ENCODE peak calls at places on chromosomes 16 and 17, in five cellular contexts. O is prostate gland, E is IMR-90, Z is stomach, J is body of pancreas. G is an unnamed sample.

GRCh38 chr17:78558181-78558850 is 18.9 kb downstream of the DNAH17 start:
- DNase-seq in J (no peak), Z (no peak), O (no peak), E (no peak), G (no peak)

GRCh38 chr17:57649731-57650484 is 95.2 kb downstream of the CCDC182 start:
- DNase-seq in J (no peak), Z (no peak), O (no peak), E (peak; percentile 66), G (no peak)

GRCh38 chr17:77800832-77801231 is 157.7 kb upstream of the TNRC6C start:
- DNase-seq in J (no peak), E (no peak), Z (no peak), O (no peak), G (peak; percentile 34)

GRCh38 chr16:76193851-76194620 is 83.2 kb upstream of the CNTNAP4 start:
- DNase-seq in E (no peak), O (no peak), J (no peak), Z (no peak), G (no peak)

GRCh38 chr16:85329999-85330693 is 217.9 kb upstream of the CIBAR2 start:
- DNase-seq in J (no peak), E (no peak), O (no peak), Z (no peak), G (no peak)

GRCh38 chr17:56793947-56794346 is 39.8 kb downstream of the C17orf67 start:
- DNase-seq in O (no peak), J (no peak), E (no peak), Z (no peak), G (no peak)

GRCh38 chr17:17800504-17801021 is 36.2 kb downstream of the SREBF1 start:
- DNase-seq in E (no peak), O (no peak), Z (no peak), J (no peak), G (no peak)

GRCh38 chr16:69823831-69824563 is 61.9 kb downstream of the WWP2 start:
- DNase-seq in O (no peak), E (no peak), Z (peak; percentile 69), J (peak; percentile 86), G (peak; percentile 85)

GRCh38 chr17:78330570-78331224 is 29.2 kb downstream of the SOCS3 start:
- DNase-seq in E (no peak), O (no peak), Z (no peak), J (no peak), G (no peak)

GRCh38 chr17:39114744-39115534 is 36.5 kb downstream of the PLXDC1 start:
- DNase-seq in O (no peak), J (peak; percentile 19), E (peak; percentile 62), Z (no peak), G (peak; percentile 74)

GRCh38 chr17:56717471-56717870 is 116.2 kb downstream of the C17orf67 start:
- DNase-seq in Z (no peak), O (no peak), E (no peak), J (no peak), G (no peak)

GRCh38 chr16:81710596-81710995 is 68.5 kb upstream of the PLCG2 start:
- DNase-seq in J (no peak), E (no peak), Z (no peak), O (no peak), G (no peak)

GRCh38 chr17:376936-377863 is 24.6 kb upstream of the RPH3AL start:
- DNase-seq in E (peak; percentile 14), Z (no peak), O (no peak), J (peak; percentile 94), G (no peak)

GRCh38 chr16:23298290-23298689 is 3.8 kb upstream of the SCNN1B start:
- DNase-seq in E (no peak), O (no peak), Z (no peak), J (no peak), G (no peak)

GRCh38 chr16:74709477-74709877 is 8.8 kb upstream of the MLKL start:
- DNase-seq in E (peak; percentile 72), O (peak; percentile 73), Z (peak; percentile 88), J (peak; percentile 86), G (peak; percentile 85)

GRCh38 chr17:73711184-73711583 is 66.9 kb upstream of the SDK2 start:
- DNase-seq in E (no peak), Z (no peak), J (no peak), O (no peak), G (peak; percentile 0)

GRCh38 chr16:77679901-77680300 is 42.4 kb upstream of the NUDT7 start:
- DNase-seq in Z (no peak), J (no peak), O (no peak), E (no peak), G (no peak)

GRCh38 chr17:17702370-17702769 is 21.1 kb downstream of the RAI1 start:
- DNase-seq in Z (no peak), J (peak; percentile 36), O (no peak), E (no peak), G (no peak)

GRCh38 chr17:2694381-2695242 is 17.0 kb downstream of the CLUH start:
- DNase-seq in E (no peak), J (no peak), O (no peak), Z (peak; percentile 25), G (peak; percentile 61)

DNA sequence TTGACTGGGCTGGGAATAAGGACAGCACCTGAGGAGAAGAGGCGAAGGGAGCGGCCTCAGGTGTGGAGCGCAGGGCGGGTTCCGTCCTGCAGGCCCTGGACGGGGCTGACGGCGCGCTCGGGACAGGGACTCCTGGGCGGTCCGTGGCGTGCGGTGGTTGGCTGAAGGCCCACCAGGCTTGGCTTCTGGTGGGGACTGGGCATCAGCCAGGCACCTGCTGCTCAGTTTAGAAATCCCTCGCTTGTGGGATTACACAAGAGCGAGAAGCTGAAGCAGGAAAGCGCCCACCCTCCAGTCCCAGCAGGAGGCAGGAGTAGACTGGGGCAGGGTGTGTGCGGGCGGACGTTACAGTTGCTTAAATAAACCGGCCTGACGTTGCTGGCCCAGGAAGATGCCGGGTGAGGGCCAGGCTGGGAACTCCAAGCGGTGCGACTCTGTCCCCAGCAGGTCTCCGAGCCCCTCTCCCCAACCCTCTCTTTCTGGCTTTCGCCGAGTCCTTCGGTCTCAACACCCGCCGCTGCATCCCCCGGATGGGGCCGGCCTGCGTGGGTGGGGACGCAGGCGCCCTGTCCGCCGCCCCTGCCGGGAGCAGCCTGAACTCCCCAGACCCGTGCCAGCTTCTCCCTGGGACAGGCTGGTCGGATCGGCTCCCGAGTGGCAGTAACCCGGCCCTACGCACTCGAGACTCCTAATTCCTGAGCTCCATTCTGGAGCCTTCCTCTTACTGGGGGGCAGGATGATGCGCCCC is 639 bp downstream of the MIF4GD start:
- DNase-seq in Z (peak; percentile 66), O (peak; percentile 60), J (peak; percentile 83), E (peak; percentile 76), G (peak; percentile 88)
- TF ChIP-seq POLR2A in Z (no peak), O (no peak), J (peak; percentile 82), E (peak; percentile 79), G (peak; percentile 9)

GRCh38 chr16:73068546-73069401 is 20.8 kb upstream of the ZFHX3 start:
- DNase-seq in J (peak; percentile 57), E (peak; percentile 99), O (no peak), Z (no peak), G (peak; percentile 93)

GRCh38 chr16:73066321-73066926 is 18.5 kb upstream of the ZFHX3 start:
- DNase-seq in E (no peak), J (no peak), Z (no peak), O (no peak), G (no peak)

GRCh38 chr16:73069581-73070262 is 21.8 kb upstream of the ZFHX3 start:
- DNase-seq in J (no peak), Z (no peak), O (no peak), E (no peak), G (peak; percentile 40)

GRCh38 chr16:73066927-73067670 is 19.2 kb upstream of the ZFHX3 start:
- DNase-seq in Z (no peak), O (no peak), J (no peak), E (peak; percentile 75), G (peak; percentile 70)

GRCh38 chr16:73067671-73068545 is 20.0 kb upstream of the ZFHX3 start:
- DNase-seq in J (no peak), E (no peak), O (no peak), Z (no peak), G (peak; percentile 58)
- H3K27ac ChIP-seq in J (peak overlapping the region; percentile 78), E (peak overlapping the region; percentile 68), O (peak overlapping the region; percentile 79), Z (peak overlapping the region; percentile 86), G (peak overlapping the region; percentile 88)

DNA sequence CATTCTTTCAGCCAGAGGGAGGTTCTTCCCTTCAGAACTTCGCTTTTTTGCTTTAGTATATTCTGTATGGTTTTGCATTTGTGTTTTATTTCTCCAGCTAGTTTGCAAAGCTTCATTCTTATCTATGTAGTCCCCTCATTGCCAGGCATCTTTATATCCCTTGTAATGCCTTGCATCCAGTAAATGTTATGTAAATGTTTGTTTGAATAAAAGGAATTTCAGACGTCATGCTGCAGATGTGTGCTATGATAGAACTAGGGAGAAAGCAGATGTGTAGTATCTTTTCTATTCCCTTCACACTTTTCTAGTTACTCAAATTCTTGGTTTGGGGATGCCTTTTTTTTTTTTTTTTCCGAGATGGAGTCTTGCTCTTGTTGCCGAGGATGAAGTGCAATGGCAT is 62.6 kb upstream of the RASL10B start:
- DNase-seq in J (no peak), E (peak; percentile 57), O (no peak), Z (no peak), G (no peak)
- H3K27me3 ChIP-seq in J (no peaks in the 10 kb centered on the region), E (no peaks in the 10 kb centered on the region), O (no peaks in the 10 kb centered on the region), Z (no peaks in the 10 kb centered on the region), G (no peaks in the 10 kb centered on the region)

GRCh38 chr17:12302711-12303110 is 282.0 kb downstream of the MAP2K4 start:
- DNase-seq in O (no peak), E (peak; percentile 40), J (no peak), Z (no peak), G (no peak)
- TF ChIP-seq POLR2A in O (no peak), E (no peak), J (no peak), Z (no peak), G (no peak)

DNA sequence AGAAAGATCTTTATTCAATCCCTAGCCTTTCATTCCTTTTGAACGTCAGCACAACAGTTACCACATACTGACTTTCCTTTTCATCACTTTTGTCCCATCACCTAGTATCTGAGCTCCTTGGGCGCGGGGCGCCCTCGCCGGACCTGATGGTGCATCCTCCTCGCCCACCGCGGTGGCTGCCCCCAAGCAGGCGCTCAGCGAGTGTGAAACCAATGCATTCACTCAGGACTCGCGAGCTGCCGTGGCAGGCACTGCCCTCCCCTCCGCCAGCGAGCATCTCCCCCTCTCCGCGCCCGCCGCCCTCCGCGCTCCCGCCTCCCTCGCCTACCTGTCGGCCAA is 756 bp downstream of the KLHL11 start:
- DNase-seq in J (no peak), O (no peak), Z (no peak), E (no peak), G (peak; percentile 83)
- H3K27ac ChIP-seq in J (peak overlapping the region; percentile 92), O (peak overlapping the region; percentile 83), Z (peak overlapping the region; percentile 93), E (peak overlapping the region; percentile 62), G (peak overlapping the region; percentile 96)

DNA sequence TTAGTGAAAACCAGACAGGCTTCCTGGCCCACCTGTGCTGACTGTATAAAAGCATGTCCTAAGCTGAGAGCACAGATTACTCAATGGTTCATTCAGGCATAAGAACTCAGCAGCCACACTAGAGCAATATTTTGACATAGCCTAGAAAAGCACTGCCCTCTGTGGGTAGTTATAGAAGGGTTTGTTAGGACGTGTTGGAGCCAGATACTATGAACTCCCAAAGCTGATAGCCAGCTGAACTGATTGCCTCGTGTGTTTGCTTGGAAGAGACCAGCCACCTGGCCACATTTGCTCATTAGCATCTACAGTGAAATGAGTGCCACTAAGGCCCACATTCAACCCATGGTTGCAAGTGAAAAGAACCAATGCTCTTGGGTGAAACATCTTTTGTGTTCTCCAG is 30.8 kb upstream of the ABCA5 start:
- DNase-seq in O (no peak), Z (no peak), E (no peak), J (no peak), G (no peak)
- H3K27me3 ChIP-seq in O (no peaks in the 10 kb centered on the region), Z (no peaks in the 10 kb centered on the region), E (peaks cover 1% of the 10 kb centered on the region), J (no peaks in the 10 kb centered on the region), G (no peaks in the 10 kb centered on the region)

GRCh38 chr17:45146616-45147101 is 1.6 kb upstream of the HEXIM1 start:
- DNase-seq in Z (peak; percentile 71), O (peak; percentile 76), E (peak; percentile 82), J (peak; percentile 49), G (peak; percentile 84)
- TF ChIP-seq POLR2A in Z (no peak), O (peak; percentile 45), E (no peak), J (no peak), G (no peak)

G was measured in sigmoid colon.